ENCODE peak calls at places on chromosome 20, in four cellular contexts. O, D, J and C are unnamed samples.

GRCh38 chr20:12354725-12355124 is 437.0 kb downstream of the BTBD3 start:
- DNase-seq in O (no peak), D (no peak), J (no peak), C (no peak)

GRCh38 chr20:43767686-43768474 is 41.1 kb upstream of the GTSF1L start:
- DNase-seq in O (no peak), D (no peak), J (no peak), C (no peak)

GRCh38 chr20:8073024-8073832 is 53.7 kb upstream of the TMX4 start:
- DNase-seq in O (no peak), D (peak), J (no peak), C (peak)

GRCh38 chr20:642398-643174 is 10.4 kb downstream of the SRXN1 start:
- DNase-seq in O (no peak), D (peak), J (no peak), C (no peak)

GRCh38 chr20:61454053-61454452 is 202.0 kb downstream of the CDH4 start:
- DNase-seq in O (no peak), D (no peak), J (no peak), C (no peak)

GRCh38 chr20:32285621-32286334 is 8.3 kb downstream of the KIF3B start:
- DNase-seq in O (peak), D (no peak), J (no peak), C (no peak)

GRCh38 chr20:16944753-16945152 is 196.6 kb downstream of the OTOR start:
- DNase-seq in O (no peak), D (no peak), J (no peak), C (no peak)

GRCh38 chr20:23225407-23226060 is 125.1 kb upstream of the NXT1 start:
- DNase-seq in O (no peak), D (no peak), J (no peak), C (no peak)

GRCh38 chr20:10610266-10610665 is 63.5 kb downstream of the JAG1 start:
- DNase-seq in O (no peak), D (no peak), J (no peak), C (no peak)

GRCh38 chr20:22918286-22918983 is 116.7 kb upstream of the SSTR4 start:
- DNase-seq in O (no peak), D (no peak), J (no peak), C (no peak)

GRCh38 chr20:51767867-51768758 is at the start of gene ATP9A:
- DNase-seq in O (no peak), D (no peak), J (peak), C (no peak)

GRCh38 chr20:20713244-20713765 is 861 bp upstream of the RALGAPA2 start:
- DNase-seq in O (no peak), D (peak), J (no peak), C (no peak)

GRCh38 chr20:2700913-2701620 is 8.5 kb downstream of the EBF4 start:
- DNase-seq in O (no peak), D (no peak), J (peak), C (no peak)

GRCh38 chr20:641516-641913 is 11.5 kb downstream of the SRXN1 start:
- DNase-seq in O (no peak), D (peak), J (no peak), C (no peak)

GRCh38 chr20:16368645-16369292 is 204.5 kb downstream of the KIF16B start:
- DNase-seq in O (no peak), D (peak), J (no peak), C (peak)

GRCh38 chr20:40502431-40502992 is 186.5 kb downstream of the MAFB start:
- DNase-seq in O (no peak), D (no peak), J (no peak), C (no peak)

GRCh38 chr20:40510622-40511021 is 178.4 kb downstream of the MAFB start:
- DNase-seq in O (no peak), D (no peak), J (no peak), C (no peak)

GRCh38 chr20:40508821-40509220 is 180.2 kb downstream of the MAFB start:
- DNase-seq in O (no peak), D (no peak), J (no peak), C (no peak)

GRCh38 chr20:40511478-40511877 is 177.6 kb downstream of the MAFB start:
- DNase-seq in O (no peak), D (no peak), J (no peak), C (no peak)

GRCh38 chr20:40506567-40506966 is 182.5 kb downstream of the MAFB start:
- DNase-seq in O (no peak), D (peak), J (no peak), C (no peak)
- TF ChIP-seq SUZ12 in O (no peak), D (no peak), J (no peak), C (no peak)

DNA sequence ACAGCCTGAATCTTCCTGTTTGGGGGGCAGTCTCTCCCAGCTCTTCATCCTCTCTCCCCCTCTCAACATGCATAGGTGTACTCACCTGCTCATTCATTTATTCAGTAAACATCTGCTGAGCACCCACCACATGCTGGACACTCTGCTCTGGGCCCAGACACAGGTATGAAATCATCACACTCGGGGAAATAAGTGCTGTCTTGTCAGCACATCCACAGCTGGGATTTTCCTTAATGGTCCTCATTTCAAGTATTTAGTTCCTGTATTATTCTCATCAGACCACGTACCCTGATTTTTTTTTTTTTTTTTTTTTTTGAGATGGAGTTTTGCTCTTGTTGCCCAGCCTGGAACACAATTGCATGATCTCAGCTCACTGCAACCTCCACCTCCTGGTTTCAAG is 19.3 kb downstream of the RAB5IF start:
- DNase-seq in O (no peak), D (no peak), J (no peak), C (no peak)
- TF ChIP-seq YY1 in O (no peak), D (no peak), J (no peak), C (no peak)

GRCh38 chr20:41232971-41233926 is 84.3 kb downstream of the ZHX3 start:
- DNase-seq in O (no peak), D (no peak), J (no peak), C (no peak)
- H3K4me3 ChIP-seq in O (no peak), D (no peak), J (no peak), C (no peak)

DNA sequence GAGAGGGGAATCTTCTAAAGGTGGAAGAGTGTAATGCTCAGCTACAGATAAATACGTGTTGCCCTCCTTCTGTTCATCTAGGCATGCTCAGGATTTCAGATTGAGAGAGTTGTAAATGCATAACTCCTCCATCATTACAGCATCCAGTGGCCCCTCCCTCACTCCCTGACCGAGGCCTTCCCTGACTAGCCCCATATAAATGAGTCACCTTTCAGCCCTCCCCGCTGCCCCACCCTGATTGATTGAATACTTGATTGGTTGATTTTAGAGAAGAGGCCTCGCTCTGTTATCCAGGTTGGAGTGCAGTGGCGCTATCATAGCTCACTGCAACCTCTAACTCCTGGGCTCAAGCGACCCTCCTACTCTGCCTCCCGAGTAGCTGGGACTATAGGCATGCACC is 193.7 kb downstream of the EYA2 start:
- DNase-seq in O (no peak), D (no peak), J (no peak), C (no peak)
- TF ChIP-seq SUZ12 in O (no peak), D (no peak), J (no peak), C (no peak)

DNA sequence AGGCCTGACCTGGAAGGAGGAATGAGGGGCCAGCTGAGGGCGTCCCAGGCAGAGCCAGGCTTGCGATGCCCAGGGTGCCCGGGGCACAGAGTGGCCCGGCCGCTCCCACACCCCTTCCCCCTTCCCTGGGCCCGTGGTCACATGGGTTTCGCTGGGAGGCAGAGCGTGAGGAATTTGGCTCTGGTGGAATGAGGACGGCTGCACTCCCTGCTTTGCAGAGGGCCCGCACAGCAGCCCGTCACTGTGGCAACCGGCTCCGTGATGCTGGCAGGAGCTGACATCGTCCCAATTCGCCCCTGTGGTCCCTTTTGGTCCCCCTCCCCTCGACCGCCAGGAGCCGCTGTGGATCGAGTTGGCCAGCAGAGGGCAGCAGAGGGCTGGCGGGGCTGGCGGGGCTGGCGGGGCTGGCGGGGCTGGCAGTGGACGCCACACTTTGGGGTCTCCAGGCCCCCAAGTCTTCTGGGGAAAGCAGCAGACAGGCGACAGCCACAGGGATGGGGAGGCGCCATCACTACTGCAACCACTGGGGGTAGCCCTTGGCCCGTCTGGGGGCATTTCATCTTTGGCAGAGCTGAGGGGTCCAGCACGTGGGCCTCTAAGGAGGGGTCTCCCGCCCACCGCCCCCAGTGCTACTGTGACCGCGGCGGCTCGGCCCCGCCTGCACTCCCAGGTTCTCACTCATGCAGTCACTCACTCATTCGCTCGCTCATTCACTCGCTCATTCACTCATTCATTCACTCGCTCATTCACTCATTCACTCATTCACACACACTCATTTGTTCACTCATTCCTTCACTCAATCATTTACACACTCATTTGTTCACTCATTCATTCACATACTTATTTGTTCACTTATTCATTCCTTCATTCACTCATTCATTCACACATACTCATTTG is 49.7 kb upstream of the BHLHE23 start:
- DNase-seq in O (no peak), D (no peak), J (peak), C (no peak)
- TF ChIP-seq YY1 in O (peak), D (peak), J (peak), C (no peak)

GRCh38 chr20:56001106-56001785 is 4.1 kb downstream of the CBLN4 start:
- DNase-seq in O (no peak), D (peak), J (no peak), C (no peak)

GRCh38 chr20:56001890-56002289 is 3.4 kb downstream of the CBLN4 start:
- DNase-seq in O (no peak), D (no peak), J (no peak), C (no peak)

GRCh38 chr20:56004611-56005388 is 519 bp downstream of the CBLN4 start:
- DNase-seq in O (no peak), D (no peak), J (peak), C (no peak)

GRCh38 chr20:56003966-56004365 is 1.4 kb downstream of the CBLN4 start:
- DNase-seq in O (no peak), D (no peak), J (no peak), C (no peak)

DNA sequence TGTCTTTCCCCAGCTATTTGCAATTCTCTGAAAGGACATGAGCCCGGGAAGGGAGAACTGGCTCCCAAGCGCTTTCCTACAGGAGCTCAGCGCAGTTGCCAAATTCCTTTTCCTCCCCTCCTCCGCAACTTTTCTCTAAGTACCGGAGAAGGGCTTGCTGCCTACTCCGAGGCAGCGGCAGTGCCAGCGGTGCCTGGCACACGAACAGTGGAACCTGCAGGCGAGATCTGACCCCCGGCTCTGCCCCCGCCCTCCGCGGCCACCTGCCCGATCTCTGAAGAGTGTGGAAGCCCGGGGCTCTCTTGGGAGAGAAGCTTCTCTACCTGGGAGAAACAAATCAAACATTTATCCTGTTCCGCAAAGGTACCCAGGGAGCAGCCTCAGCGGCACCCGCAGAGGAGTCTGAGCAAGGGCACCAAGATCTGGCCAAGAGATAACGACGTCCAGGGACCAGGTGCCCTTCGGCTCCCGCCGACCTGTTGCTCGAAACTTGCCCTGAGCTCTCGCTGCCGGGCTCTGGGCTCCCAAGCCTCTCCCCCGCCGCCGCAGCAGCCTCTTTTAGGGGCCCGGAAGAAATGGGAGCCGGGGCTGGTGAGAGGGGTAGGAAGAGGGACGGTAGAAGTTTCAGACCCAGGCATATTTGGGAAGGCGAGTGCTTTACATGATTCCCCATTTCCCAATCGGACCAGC is 2.1 kb downstream of the CBLN4 start:
- DNase-seq in O (no peak), D (no peak), J (peak), C (peak)
- H3K4me3 ChIP-seq in O (no peak), D (no peak), J (peak), C (peak)

DNA sequence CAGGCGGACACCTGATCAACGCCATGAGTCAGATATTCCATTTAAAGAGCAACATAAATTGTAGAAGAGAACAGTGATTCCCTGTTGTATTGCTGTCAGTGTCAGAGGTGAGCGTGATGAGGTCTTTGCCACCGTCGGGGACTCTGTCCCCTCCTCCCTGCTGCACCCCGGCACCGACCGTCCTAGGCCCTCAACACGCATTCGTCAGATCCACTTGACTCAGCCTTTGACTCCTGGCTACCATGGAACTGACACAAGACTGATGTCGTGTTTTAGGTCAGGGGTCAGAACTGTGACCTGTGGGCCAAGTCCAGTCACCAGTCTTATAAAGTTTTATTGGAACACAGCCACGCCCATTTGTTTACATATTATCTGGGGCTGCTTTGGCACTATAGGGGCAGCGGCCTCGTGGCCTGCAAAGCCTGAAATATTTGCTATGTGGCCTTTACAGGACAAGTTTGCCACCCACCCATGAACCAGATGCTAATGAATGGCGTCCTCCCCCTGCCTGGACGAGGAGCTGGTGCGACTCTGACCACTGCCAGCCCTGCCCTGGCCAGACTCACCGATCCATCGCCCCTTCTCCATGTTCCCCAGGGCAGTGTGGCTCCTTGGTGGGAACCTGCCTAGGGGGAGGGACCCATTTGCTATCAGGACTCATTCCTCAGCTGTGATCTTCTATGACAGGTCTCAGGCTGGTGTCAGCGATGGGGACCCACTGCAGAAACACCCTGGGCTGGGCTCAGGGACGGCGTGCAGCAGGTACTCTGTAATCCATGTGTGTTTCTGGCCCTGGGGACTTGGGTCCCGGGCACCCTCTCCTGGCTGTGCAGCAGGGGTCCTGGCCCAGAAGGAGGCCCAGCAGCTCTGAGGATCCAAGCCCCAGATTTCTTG is 37.5 kb upstream of the PHACTR3 start:
- DNase-seq in O (no peak), D (no peak), J (no peak), C (no peak)
- TF ChIP-seq SUZ12 in O (no peak), D (no peak), J (no peak), C (no peak)

DNA sequence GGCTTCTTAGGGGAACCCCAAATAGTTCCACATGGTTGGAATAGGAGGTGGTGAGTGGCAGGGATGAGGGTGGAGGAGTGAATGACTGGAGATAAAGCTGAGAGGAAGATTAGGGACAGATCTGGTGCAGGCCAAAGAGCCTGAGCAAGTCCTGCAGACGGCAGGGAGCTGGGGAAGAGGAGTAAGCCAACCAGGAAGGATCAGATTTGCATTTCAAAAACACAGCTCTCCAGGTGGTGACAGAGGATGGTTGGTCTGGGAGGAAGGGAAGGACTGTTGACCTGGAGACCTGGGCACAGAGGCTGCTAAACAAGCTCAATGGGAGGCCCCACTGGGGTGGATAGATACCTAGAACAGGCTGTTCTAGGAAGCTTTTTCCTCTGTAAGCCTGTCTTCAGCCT is 56.8 kb upstream of the EPB41L1 start:
- DNase-seq in O (no peak), D (no peak), J (peak), C (peak)
- TF ChIP-seq YY1 in O (no peak), D (no peak), J (no peak), C (no peak)